ENCODE peak calls at places on chromosome 17, in four cellular contexts. P, J, C and D are unnamed samples.

GRCh38 chr17:50329716-50330115 is 16.2 kb upstream of the XYLT2 start:
- DNase-seq in P (no peak), J (no peak), C (no peak), D (no peak)

GRCh38 chr17:49887086-49887743 is 39.3 kb upstream of the TAC4 start:
- DNase-seq in P (no peak), J (no peak), C (no peak), D (no peak)

GRCh38 chr17:40916366-40916765 is 21.1 kb downstream of the KRT23 start:
- DNase-seq in P (no peak), J (no peak), C (no peak), D (no peak)

GRCh38 chr17:47176438-47176837 is 12.7 kb downstream of the CDC27 start:
- DNase-seq in P (no peak), J (no peak), C (no peak), D (no peak)

GRCh38 chr17:15946611-15947120 is 1.7 kb downstream of the ADORA2B start:
- DNase-seq in P (no peak), J (no peak), C (no peak), D (no peak)

GRCh38 chr17:16273499-16273898 is 56.5 kb downstream of the PIGL start:
- DNase-seq in P (no peak), J (no peak), C (no peak), D (no peak)

GRCh38 chr17:68455756-68456528 is 1.4 kb downstream of the WIPI1 start:
- DNase-seq in P (no peak), J (no peak), C (no peak), D (no peak)

GRCh38 chr17:75843577-75844529 is at the start of gene UNC13D:
- DNase-seq in P (no peak), J (peak), C (no peak), D (no peak)

GRCh38 chr17:44266402-44267164 is 1.4 kb downstream of the SLC4A1 start:
- DNase-seq in P (no peak), J (no peak), C (no peak), D (no peak)

GRCh38 chr17:32596206-32596605 is 109.4 kb downstream of the CDK5R1 start:
- DNase-seq in P (no peak), J (no peak), C (no peak), D (no peak)

GRCh38 chr17:28467456-28468025 is 5.9 kb upstream of the SLC13A2 start:
- DNase-seq in P (no peak), J (no peak), C (no peak), D (no peak)

GRCh38 chr17:52048503-52048902 is 110.0 kb downstream of the CA10 start:
- DNase-seq in P (no peak), J (no peak), C (no peak), D (no peak)

GRCh38 chr17:142102-142661 is 4.8 kb downstream of the SCGB1C2 start:
- DNase-seq in P (no peak), J (no peak), C (no peak), D (peak)

GRCh38 chr17:64343833-64344637 is 46.6 kb downstream of the PECAM1 start:
- DNase-seq in P (peak), J (no peak), C (peak), D (no peak)

GRCh38 chr17:68057531-68057952 is 22.0 kb downstream of the KPNA2 start:
- DNase-seq in P (no peak), J (peak), C (no peak), D (no peak)

GRCh38 chr17:33602981-33603380 is 309.9 kb upstream of the ASIC2 start:
- DNase-seq in P (no peak), J (no peak), C (peak), D (peak)

GRCh38 chr17:14337596-14338079 is 36.8 kb downstream of the HS3ST3B1 start:
- DNase-seq in P (no peak), J (no peak), C (no peak), D (no peak)

GRCh38 chr17:63290784-63291183 is 155.3 kb downstream of the CYB561 start:
- DNase-seq in P (no peak), J (no peak), C (no peak), D (no peak)

GRCh38 chr17:17613708-17614114 is 22.2 kb upstream of the PEMT start:
- DNase-seq in P (no peak), J (peak), C (peak), D (peak)

GRCh38 chr17:40399185-40399584 is 18.5 kb downstream of the TOP2A start:
- DNase-seq in P (no peak), J (no peak), C (no peak), D (no peak)

GRCh38 chr17:64355536-64356303 is 34.9 kb downstream of the PECAM1 start:
- DNase-seq in P (no peak), J (no peak), C (no peak), D (no peak)

GRCh38 chr17:44084131-44084538 is 13.6 kb downstream of the G6PC3 start:
- DNase-seq in P (no peak), J (no peak), C (peak), D (no peak)

GRCh38 chr17:65228734-65229390 is 91.7 kb downstream of the RGS9 start:
- DNase-seq in P (no peak), J (peak), C (no peak), D (no peak)

GRCh38 chr17:50331085-50331791 is 14.7 kb upstream of the XYLT2 start:
- DNase-seq in P (no peak), J (no peak), C (no peak), D (no peak)

DNA sequence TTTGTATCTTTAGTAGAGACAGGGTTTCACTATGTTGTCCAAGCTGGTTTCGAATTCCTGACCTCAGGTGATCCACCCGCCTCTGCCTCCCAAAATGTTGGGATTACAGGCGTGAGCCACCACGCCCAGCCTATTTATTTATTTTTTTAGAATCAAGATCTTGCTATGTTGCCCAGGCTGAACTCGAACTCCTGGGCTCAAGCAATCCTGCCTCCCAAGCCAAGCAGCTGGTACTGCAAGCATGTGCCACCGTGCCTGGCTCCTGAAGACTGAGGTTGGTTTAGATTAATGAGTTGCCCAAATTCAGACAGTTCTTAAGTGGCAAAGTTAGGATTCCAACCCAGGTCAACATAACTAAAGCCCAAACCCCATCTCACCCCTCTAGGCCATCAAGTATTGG is 7.9 kb downstream of the SLC52A1 start:
- DNase-seq in P (no peak), J (no peak), C (no peak), D (no peak)
- TF ChIP-seq CTCF in P (no peak), J (no peak), C (no peak), D (no peak)

GRCh38 chr17:61511480-61512182 is 59.4 kb downstream of the TBX4 start:
- DNase-seq in P (no peak), J (no peak), C (no peak), D (no peak)
- TF ChIP-seq CTCF in P (no peak), J (no peak), C (no peak), D (no peak)

DNA sequence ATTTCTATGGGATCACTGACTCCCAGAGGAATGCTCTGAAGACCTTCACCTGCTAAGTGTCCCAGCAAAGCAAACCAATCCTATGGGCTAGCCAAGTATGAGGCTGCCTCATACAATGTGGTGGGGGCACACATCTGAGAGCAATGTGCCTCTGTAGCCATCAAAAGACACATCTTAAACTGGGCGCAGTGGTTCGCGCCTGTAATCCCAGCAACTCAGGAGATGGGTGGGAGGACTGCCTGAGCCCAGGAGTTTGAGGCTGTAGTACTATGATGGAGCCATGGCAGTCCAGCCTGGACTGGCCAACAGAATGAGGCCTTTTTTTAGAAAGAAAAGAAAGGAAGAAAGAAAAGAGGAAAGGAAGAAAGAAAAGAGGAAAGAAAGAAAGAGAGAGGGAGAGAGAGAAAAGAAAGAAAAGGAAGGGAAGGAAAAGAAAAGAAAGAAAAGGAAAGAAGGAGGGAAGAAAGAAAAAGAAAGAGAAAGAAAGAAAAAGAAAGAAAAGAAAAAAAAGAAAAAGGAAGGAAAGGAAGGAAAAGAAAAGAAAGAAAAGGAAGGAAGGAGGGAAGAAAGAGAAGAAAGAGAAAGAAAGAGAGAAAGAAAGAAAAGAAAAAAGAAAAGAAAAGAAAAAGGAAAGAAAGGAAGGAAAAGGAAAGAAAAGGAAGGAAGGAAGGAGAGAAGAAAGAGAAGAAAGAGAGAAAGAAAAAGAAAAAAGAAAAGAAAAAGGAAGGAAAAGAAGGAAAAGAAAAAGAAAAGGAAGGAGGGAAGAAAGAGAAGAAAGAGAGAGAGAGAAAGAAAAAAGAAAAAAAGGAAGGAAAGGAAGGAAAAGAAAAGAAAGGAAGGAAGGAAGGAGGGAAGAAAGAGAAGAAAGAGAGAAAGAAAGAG is 430.3 kb downstream of the SLC39A11 start:
- DNase-seq in P (no peak), J (no peak), C (no peak), D (no peak)
- TF ChIP-seq CTCF in P (no peak), J (peak), C (no peak), D (no peak)

DNA sequence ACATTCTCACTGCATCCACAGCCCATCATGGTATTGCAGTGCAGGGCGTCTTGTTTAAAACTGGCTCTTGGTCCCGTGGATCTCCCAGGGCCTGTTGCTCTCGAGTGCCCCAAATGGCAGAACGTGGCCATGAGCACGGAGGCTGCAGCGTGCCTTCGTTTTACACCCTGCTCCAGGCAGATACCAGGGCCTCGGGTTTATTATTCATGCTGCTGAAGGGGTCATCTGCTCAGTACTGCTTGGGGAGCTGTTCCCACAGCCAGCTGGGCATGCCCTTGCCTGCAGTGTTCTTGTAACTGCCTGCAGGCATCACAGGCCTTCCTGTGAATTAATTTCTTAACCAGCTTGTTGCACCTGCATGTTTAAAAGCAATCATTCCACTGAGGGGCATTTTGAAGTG is 129.7 kb upstream of the CHMP6 start:
- DNase-seq in P (no peak), J (peak), C (peak), D (peak)
- TF ChIP-seq CTCF in P (peak), J (peak), C (peak), D (peak)

DNA sequence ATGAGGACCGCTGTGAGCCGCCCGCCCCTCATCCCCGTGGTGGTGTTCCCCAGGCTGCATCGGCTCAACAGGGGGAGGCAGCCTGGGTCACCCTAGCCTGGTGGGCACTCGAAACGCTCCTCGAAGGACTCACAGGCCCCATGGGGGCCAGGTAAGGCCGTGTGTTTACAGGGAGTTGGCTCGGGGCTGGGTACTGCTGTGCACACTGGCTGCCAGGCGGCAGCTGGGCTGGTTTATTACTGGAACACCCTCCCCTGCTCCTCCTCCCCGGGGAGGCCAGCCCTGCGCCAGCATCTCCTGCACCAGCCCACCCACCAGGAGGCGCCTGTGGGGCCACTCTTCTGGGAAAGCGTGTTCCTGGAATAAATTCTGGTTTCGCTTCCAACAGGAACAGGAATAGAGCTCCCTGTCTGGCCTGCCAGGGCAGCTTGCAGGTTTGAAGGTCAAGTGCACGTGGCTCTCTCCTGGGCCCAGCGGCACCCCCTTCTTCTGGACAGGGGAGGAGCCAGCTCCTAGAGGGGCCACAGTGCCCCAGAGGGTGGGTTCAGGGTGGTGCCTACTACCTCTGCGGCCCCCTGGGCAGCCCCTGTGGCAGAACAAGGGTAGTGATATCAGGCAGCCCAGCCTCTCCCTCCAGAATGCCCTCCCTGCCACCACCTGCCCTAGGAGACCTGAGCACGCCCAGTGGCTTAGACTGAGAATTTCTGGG is 11.3 kb downstream of the MCRIP1 start:
- DNase-seq in P (peak), J (no peak), C (peak), D (peak)
- TF ChIP-seq CTCF in P (peak), J (no peak), C (peak), D (peak)

GRCh38 chr17:8068736-8069586 is 18.6 kb downstream of the ALOX12B start:
- DNase-seq in P (peak), J (no peak), C (no peak), D (no peak)

GRCh38 chr17:8067806-8068205 is 19.7 kb downstream of the ALOX12B start:
- DNase-seq in P (no peak), J (no peak), C (no peak), D (no peak)

GRCh38 chr17:8069587-8069860 is 18.0 kb downstream of the ALOX12B start:
- DNase-seq in P (no peak), J (no peak), C (no peak), D (no peak)

GRCh38 chr17:8064590-8065019 is 22.9 kb downstream of the ALOX12B start:
- DNase-seq in P (no peak), J (no peak), C (no peak), D (no peak)

GRCh38 chr17:8066841-8067775 is 20.4 kb downstream of the ALOX12B start:
- DNase-seq in P (no peak), J (no peak), C (no peak), D (no peak)
- TF ChIP-seq CTCF in P (no peak), J (no peak), C (no peak), D (no peak)

GRCh38 chr17:57606111-57606875 is 138.8 kb downstream of the CCDC182 start:
- DNase-seq in P (no peak), J (no peak), C (no peak), D (no peak)

GRCh38 chr17:57603541-57603940 is 141.6 kb downstream of the CCDC182 start:
- DNase-seq in P (no peak), J (no peak), C (no peak), D (no peak)

GRCh38 chr17:57603978-57604377 is 141.1 kb downstream of the CCDC182 start:
- DNase-seq in P (no peak), J (peak), C (no peak), D (no peak)

GRCh38 chr17:57605734-57606105 is 139.4 kb downstream of the CCDC182 start:
- DNase-seq in P (no peak), J (no peak), C (no peak), D (no peak)

DNA sequence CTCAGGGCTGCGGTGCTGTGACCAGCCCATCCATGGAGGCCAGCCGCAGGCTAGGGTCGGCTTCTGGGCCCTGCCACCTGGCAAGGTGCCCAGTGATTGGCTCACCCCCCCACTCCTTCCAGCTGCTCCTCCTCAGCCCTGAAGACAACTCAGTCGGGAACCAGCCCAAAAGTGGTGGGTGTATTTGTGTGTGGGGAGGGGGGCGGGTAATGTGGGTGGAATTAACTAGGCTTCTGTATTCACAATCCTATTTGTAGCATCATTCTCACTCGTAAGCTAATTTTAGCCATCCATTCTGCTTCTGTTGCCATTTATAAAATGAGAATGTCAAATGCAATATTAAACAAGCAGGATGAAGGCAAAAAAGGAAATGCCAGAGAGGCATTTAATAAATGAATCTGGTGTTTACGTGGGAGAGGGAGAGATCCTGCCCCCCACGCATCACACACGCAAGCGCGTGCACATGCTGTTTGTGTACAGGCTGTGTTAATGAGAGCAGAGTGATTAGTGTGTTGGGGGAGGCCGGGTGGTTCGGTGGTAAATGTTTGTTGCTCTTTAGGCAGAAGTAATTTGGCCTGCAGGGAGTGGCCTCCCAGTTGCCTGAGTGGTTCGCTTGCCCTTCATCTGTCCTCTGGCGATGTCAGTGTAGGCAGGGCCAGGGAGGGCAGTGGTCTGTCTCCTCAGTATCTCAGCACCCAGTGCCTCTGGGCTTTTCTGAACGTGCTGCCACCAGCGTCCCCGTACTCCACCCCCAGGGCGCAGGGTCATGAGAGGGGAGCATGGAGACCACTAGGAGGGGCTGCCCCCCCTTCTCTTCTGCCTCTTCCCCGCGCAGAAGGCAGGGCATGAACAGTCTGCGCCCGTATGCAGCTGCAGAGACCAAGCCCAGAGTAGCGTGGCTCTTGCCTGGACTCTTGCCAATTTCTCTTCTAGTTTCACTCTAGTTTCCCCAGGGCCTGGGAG is 140.0 kb downstream of the CCDC182 start:
- DNase-seq in P (peak), J (peak), C (peak), D (no peak)
- TF ChIP-seq CTCF in P (no peak), J (no peak), C (no peak), D (no peak)

GRCh38 chr17:48724241-48725004 is 1.4 kb downstream of the PRAC2 start:
- DNase-seq in P (peak), J (peak), C (peak), D (peak)

GRCh38 chr17:48726182-48726915 is 2.2 kb downstream of the HOXB13 start:
- DNase-seq in P (no peak), J (no peak), C (no peak), D (no peak)

GRCh38 chr17:48725294-48726064 is 2.5 kb downstream of the PRAC2 start:
- DNase-seq in P (no peak), J (no peak), C (peak), D (no peak)

GRCh38 chr17:48723555-48724239 is 712 bp downstream of the PRAC2 start:
- DNase-seq in P (no peak), J (no peak), C (peak), D (no peak)

GRCh38 chr17:48725005-48725293 is 2.0 kb downstream of the PRAC2 start:
- DNase-seq in P (no peak), J (no peak), C (no peak), D (no peak)
- TF ChIP-seq CTCF in P (no peak), J (no peak), C (no peak), D (no peak)

DNA sequence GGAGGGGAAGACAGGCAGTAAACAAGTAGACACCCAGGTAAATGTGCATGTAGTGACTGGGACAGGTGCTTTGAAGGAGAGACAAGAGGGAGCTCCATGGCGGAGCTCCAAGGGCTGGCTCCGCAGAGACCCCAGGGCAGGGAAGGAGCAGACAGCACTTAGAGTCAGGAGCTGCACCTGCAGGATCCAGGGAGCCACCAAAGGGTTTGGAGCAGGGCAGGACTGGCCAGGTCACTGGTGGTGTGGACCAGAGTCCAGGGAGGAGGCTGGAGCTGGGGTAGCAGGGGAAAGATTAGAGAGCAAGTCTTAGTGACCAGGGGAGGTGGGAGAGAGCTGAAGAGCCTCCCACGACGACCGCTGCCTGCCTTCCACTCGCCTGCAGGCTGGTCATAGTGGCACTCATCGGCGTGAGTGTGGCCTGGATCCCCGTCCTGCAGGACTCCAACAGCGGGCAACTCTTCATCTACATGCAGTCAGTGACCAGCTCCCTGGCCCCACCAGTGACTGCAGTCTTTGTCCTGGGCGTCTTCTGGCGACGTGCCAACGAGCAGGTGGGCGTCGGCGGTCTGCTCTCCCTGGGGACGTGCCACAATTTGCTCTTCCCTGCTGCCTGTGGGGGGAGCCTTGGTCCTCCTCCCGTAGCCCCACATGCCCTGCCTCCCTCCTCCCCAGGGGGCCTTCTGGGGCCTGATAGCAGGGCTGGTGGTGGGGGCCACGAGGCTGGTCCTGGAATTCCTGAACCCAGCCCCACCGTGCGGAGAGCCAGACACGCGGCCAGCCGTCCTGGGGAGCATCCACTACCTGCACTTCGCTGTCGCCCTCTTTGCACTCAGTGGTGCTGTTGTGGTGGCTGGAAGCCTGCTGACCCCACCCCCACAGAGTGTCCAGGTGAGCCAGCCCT is 14.7 kb upstream of the FAM83G start:
- DNase-seq in P (peak), J (no peak), C (no peak), D (no peak)
- TF ChIP-seq CTCF in P (no peak), J (no peak), C (no peak), D (no peak)

GRCh38 chr17:73359987-73360410 is 48.2 kb upstream of the CDC42EP4 start:
- DNase-seq in P (peak), J (no peak), C (no peak), D (no peak)
- TF ChIP-seq CTCF in P (peak), J (no peak), C (no peak), D (no peak)